ENCODE peak calls at places on chromosomes 3 and 15, in nine cellular contexts. A is Panc1, Y is left ventricle myocardium inferior, J is sigmoid colon, F is heart right ventricle, C is aorta, V is lower lobe of right lung, O is HepG2, G is mucosa of descending colon. P is an unnamed sample.

GRCh38 chr3:125480656-125481374 is 39.2 kb downstream of the SNX4 start:
- DNase-seq in J (no peak), C (no peak), F (no peak), Y (no peak), G (no peak), O (no peak), V (no peak), A (no peak), P (no peak)

GRCh38 chr3:8768364-8769087 is 887 bp downstream of the OXTR start:
- DNase-seq in J (no peak), G (no peak), A (no peak), F (no peak), O (no peak), Y (no peak), V (no peak), C (no peak), P (no peak)

GRCh38 chr3:165696496-165696895 is 140.7 kb downstream of the BCHE start:
- DNase-seq in A (no peak), Y (no peak), C (no peak), G (no peak), O (no peak), J (no peak), F (no peak), V (no peak), P (no peak)

GRCh38 chr3:141246224-141246957 is 14.8 kb downstream of the PXYLP1 start:
- DNase-seq in F (no peak), C (no peak), G (no peak), O (peak; percentile 43), A (no peak), Y (no peak), J (no peak), V (no peak), P (no peak)

GRCh38 chr15:50134524-50135024 is 15.5 kb upstream of the ATP8B4 start:
- DNase-seq in A (no peak), C (no peak), O (no peak), J (no peak), F (no peak), V (no peak), Y (no peak), G (no peak), P (no peak)

GRCh38 chr3:113626513-113627371 is 69.7 kb downstream of the USF3 start:
- DNase-seq in O (peak; percentile 61), G (peak; percentile 69), J (peak; percentile 82), C (peak; percentile 69), V (no peak), A (peak; percentile 45), Y (peak; percentile 42), F (peak; percentile 59), P (peak; percentile 30)

GRCh38 chr3:59446775-59447465 is 397.1 kb upstream of the CFAP20DC start:
- DNase-seq in V (no peak), G (no peak), C (no peak), O (no peak), J (no peak), A (no peak), Y (no peak), F (no peak), P (no peak)

GRCh38 chr3:187750041-187750512 is 4.8 kb upstream of the BCL6 start:
- DNase-seq in A (no peak), F (peak; percentile 34), J (peak; percentile 78), O (peak; percentile 92), V (peak; percentile 88), G (peak; percentile 76), C (no peak), Y (no peak), P (peak; percentile 16)

GRCh38 chr3:64355473-64355872 is 130.2 kb upstream of the PRICKLE2 start:
- DNase-seq in V (no peak), J (no peak), G (no peak), Y (no peak), C (no peak), O (no peak), F (peak; percentile 34), A (no peak), P (no peak)

GRCh38 chr3:115922681-115923347 is 299.5 kb downstream of the GAP43 start:
- DNase-seq in F (no peak), V (no peak), G (no peak), O (peak; percentile 10), A (no peak), J (no peak), Y (no peak), C (no peak), P (no peak)

GRCh38 chr3:120645083-120645800 is 36.8 kb downstream of the HGD start:
- DNase-seq in V (no peak), C (no peak), A (no peak), F (peak; percentile 7), J (no peak), O (no peak), Y (no peak), G (no peak), P (no peak)

GRCh38 chr15:92930776-92931175 is 30.7 kb downstream of the CHD2 start:
- DNase-seq in G (no peak), A (no peak), V (no peak), J (no peak), O (no peak), Y (no peak), C (no peak), F (no peak), P (no peak)

DNA sequence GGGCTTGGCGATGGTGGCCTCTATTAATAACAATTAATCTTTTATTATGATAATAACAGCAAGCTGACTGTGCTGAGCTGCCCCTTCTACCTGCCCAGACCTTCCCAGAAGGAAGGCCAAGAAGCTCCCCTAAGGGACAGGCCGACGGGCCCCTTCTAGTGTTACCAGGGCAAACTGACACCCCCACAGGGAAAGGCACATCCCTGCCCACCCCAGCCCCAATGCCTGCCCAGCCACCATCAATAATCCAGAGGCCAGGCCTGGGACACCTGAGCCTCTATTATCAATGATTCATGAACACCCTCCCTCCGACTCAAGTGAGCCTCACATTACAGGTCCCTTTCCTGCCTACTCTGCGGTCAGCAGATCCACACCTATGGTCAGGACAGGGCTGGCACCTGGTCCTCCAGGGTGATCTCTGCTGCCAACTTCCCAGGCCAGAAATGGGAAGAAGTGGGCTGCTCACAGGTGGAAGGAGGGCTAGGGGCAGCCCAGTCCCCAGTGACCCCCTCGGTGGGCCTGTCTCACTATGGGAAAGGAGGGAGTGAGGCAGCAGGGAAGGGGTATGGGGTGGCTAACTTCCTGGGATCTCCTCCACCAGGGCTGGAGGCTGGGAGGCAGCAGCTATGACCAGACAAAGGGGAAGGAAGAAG is 1.8 kb downstream of the TWF2 start:
- DNase-seq in J (no peak), Y (no peak), F (no peak), G (no peak), O (no peak), V (peak; percentile 34), A (no peak), C (no peak), P (peak; percentile 43)
- H3K4me1 ChIP-seq in J (peaks cover 75% of the 10 kb centered on the region), Y (peaks cover 82% of the 10 kb centered on the region), F (peaks cover 76% of the 10 kb centered on the region), G (peaks cover 21% of the 10 kb centered on the region), O (peaks cover 47% of the 10 kb centered on the region), V (peaks cover 55% of the 10 kb centered on the region), A (peaks cover 25% of the 10 kb centered on the region), C (no peaks in the 10 kb centered on the region), P (peaks cover 59% of the 10 kb centered on the region)

GRCh38 chr3:71502066-71502465 is 81.5 kb downstream of the FOXP1 start:
- DNase-seq in Y (no peak), F (no peak), A (no peak), C (no peak), G (no peak), V (no peak), O (no peak), J (no peak), P (no peak)

GRCh38 chr3:71499477-71499876 is 84.1 kb downstream of the FOXP1 start:
- DNase-seq in A (no peak), Y (no peak), C (no peak), J (no peak), V (no peak), F (no peak), G (no peak), O (no peak), P (no peak)

GRCh38 chr3:71500696-71501095 is 82.8 kb downstream of the FOXP1 start:
- DNase-seq in A (no peak), J (no peak), O (no peak), F (no peak), Y (no peak), V (no peak), C (no peak), G (no peak), P (no peak)

GRCh38 chr3:71504250-71505036 is 79.1 kb downstream of the FOXP1 start:
- DNase-seq in F (no peak), A (no peak), O (no peak), V (no peak), Y (no peak), G (no peak), C (no peak), J (no peak), P (no peak)

DNA sequence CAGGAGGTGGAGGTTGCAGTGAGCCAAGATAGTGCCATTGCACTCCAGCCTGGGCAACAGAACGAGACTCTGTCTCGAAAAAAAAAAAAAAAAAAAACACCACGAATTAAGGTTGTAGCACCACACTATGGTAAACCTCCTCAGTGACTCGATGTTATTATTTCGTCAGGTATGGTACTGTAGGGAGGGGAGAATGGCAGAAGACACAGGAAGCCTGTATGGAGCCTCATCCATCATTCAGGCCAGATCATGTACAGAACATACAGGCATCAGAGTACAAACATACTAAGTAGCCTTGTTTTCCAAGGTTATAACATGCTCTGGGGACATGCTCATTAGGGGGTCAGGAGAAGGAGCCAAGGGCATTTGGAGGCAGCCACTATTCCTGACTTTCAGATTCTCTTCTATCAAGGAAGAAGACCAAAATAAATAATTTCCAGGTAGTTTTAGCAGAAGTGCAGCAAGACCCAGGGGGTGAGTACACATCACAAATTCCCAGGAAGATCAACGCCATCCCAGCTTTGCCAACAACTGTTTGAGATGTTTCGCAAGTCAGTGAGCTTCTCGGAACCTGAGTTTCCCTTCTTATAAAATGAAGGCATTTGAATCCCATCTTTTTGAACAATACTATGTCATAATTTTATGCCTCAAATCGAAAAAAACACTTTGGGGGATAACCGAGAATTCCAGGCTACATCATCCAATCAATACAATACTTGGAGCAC is 79.8 kb downstream of the FOXP1 start:
- DNase-seq in V (no peak), A (no peak), Y (no peak), J (no peak), F (no peak), G (no peak), O (no peak), C (no peak), P (no peak)
- H3K4me3 ChIP-seq in V (no peak overlapping the region), A (no peak overlapping the region), Y (no peak overlapping the region), J (no peak overlapping the region), F (no peak overlapping the region), G (no peak overlapping the region), O (no peak overlapping the region), C (no peak overlapping the region), P (no peak overlapping the region)

DNA sequence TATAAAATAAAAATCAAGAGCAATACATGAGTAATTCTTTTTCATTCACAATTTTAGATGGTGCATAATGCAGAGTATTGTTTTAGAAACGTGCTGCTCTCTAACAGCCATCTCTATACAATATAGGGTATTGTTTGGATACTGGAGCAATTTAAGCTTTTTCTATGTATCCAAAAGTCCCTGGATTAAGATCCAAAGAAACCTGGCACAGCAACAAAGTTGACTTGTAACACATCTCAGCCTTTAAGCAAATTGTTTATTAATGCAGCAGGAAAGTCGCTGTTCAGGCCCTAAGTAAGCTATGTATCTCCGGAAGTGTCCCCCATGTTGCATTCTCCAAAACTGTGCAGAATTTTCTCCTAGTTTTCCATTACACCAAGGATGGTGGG is 7.3 kb downstream of the VGLL4 start:
- DNase-seq in Y (no peak), G (no peak), O (no peak), C (no peak), V (no peak), F (no peak), J (no peak), A (no peak), P (no peak)
- H3K4me1 ChIP-seq in Y (peaks cover 100% of the 10 kb centered on the region), G (peaks cover 27% of the 10 kb centered on the region), O (peaks cover 91% of the 10 kb centered on the region), C (peaks cover 6% of the 10 kb centered on the region), V (peaks cover 77% of the 10 kb centered on the region), F (peaks cover 100% of the 10 kb centered on the region), J (peaks cover 100% of the 10 kb centered on the region), A (peaks cover 62% of the 10 kb centered on the region), P (peaks cover 99% of the 10 kb centered on the region)

GRCh38 chr3:39154323-39155021 is 1.1 kb upstream of the CSRNP1 start:
- DNase-seq in O (peak; percentile 60), G (no peak), F (no peak), Y (no peak), C (peak; percentile 67), V (no peak), J (peak; percentile 79), A (no peak), P (no peak)
- H3K4me3 ChIP-seq in O (peak overlapping the region; percentile 73), G (no peak overlapping the region), F (peak overlapping the region; percentile 99), Y (peak overlapping the region; percentile 96), C (no peak overlapping the region), V (peak overlapping the region; percentile 86), J (peak overlapping the region; percentile 100), A (no peak overlapping the region), P (peak overlapping the region; percentile 93)

P was measured in psoas muscle.